ENCODE peak calls at places on chromosomes 4 and X, in five cellular contexts. D is uterus, E is esophagus squamous epithelium, B is AG09309, I is fibroblast of lung. G is an unnamed sample.

GRCh38 chr4:20298986-20299385 is 47.3 kb downstream of the SLIT2 start:
- DNase-seq in D (no peak), E (no peak), I (no peak), B (no peak), G (no peak)

GRCh38 chr4:183657564-183657963 is 1.4 kb downstream of the RWDD4 start:
- DNase-seq in E (no peak), B (no peak), I (no peak), D (no peak), G (no peak)

GRCh38 chr4:6114181-6114580 is 86.2 kb downstream of the JAKMIP1 start:
- DNase-seq in D (no peak), I (no peak), B (no peak), E (no peak), G (no peak)

GRCh38 chr4:150896513-150896912 is 118.6 kb downstream of the LRBA start:
- DNase-seq in E (no peak), I (no peak), D (no peak), B (no peak), G (no peak)

GRCh38 chrX:97089116-97089515 is 205.4 kb downstream of the RPA4 start:
- DNase-seq in D (no peak), B (no peak), I (no peak), E (no peak), G (no peak)

GRCh38 chr4:119136541-119136940 is 909 bp downstream of the MYOZ2 start:
- DNase-seq in I (peak), E (no peak), B (no peak), D (no peak), G (no peak)

GRCh38 chr4:7766661-7767345 is 172.9 kb downstream of the AFAP1 start:
- DNase-seq in B (no peak), D (no peak), E (no peak), I (no peak), G (no peak)

GRCh38 chr4:1044469-1045192 is 33.2 kb downstream of the FGFRL1 start:
- DNase-seq in D (peak), E (no peak), I (no peak), B (no peak), G (no peak)

GRCh38 chr4:152458801-152459302 is 77.0 kb downstream of the FBXW7 start:
- DNase-seq in E (no peak), B (no peak), D (no peak), I (peak), G (no peak)

GRCh38 chrX:94053575-94053974 is 379.6 kb downstream of the FAM133A start:
- DNase-seq in B (no peak), D (no peak), I (no peak), E (no peak), G (no peak)

GRCh38 chr4:28490669-28491068 is 1630.0 kb downstream of the STIM2 start:
- DNase-seq in I (no peak), B (no peak), E (no peak), D (no peak), G (no peak)

GRCh38 chr4:2537011-2537830 is 774 bp downstream of the FAM193A start:
- DNase-seq in D (peak), B (no peak), I (peak), E (no peak), G (no peak)
- TF ChIP-seq CTCF in D (no peak), B (no peak), I (no peak), E (no peak), G (no peak)

GRCh38 chr4:106818764-106819163 is 217.3 kb downstream of the DKK2 start:
- DNase-seq in E (no peak), D (no peak), I (peak), B (no peak), G (no peak)
- TF ChIP-seq CTCF in E (no peak), D (no peak), I (peak), B (peak), G (peak)

GRCh38 chrX:41734530-41734929 is 10.5 kb downstream of the GPR82 start:
- DNase-seq in I (peak), D (no peak), E (no peak), B (no peak), G (no peak)
- TF ChIP-seq CTCF in I (peak), D (peak), E (peak), B (peak), G (peak)

GRCh38 chrX:41148553-41148952 is 63.3 kb downstream of the USP9X start:
- DNase-seq in B (no peak), I (peak), E (no peak), D (no peak), G (peak)

GRCh38 chrX:41144873-41145272 is 59.6 kb downstream of the USP9X start:
- DNase-seq in D (no peak), B (no peak), I (no peak), E (no peak), G (no peak)

GRCh38 chrX:41150043-41150442 is 64.8 kb downstream of the USP9X start:
- DNase-seq in I (no peak), D (no peak), E (no peak), B (no peak), G (no peak)

GRCh38 chrX:41142130-41142529 is 56.9 kb downstream of the USP9X start:
- DNase-seq in B (peak), I (no peak), D (no peak), E (no peak), G (no peak)

GRCh38 chrX:41145920-41146608 is 60.8 kb downstream of the USP9X start:
- DNase-seq in B (peak), D (no peak), E (no peak), I (peak), G (peak)
- TF ChIP-seq CTCF in B (peak), D (no peak), E (peak), I (no peak), G (peak)

DNA sequence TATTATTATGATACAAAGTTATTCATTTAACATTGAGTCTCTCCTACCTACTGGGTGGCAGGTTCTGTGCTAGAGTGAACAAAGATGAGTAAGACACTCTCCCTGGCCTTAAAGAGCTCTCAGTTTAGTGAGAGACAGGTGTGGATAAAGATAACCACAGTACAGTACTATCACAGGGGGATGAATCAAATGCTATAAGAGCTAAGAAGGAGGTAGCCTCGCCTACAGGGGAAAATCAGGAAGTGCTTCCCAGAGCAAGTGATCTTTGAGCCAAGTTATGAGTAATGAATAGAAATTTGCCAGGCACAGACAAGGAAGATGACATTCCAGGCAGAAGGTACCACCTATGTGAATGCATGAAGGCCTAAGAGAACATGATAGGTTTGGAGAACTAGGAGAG is 3.4 kb upstream of the IGBP1 start:
- DNase-seq in I (no peak), B (no peak), E (no peak), D (no peak), G (no peak)
- TF ChIP-seq CTCF in I (no peak), B (no peak), E (peak), D (no peak), G (no peak)

GRCh38 chr4:24547979-24548378 is 36.4 kb downstream of the DHX15 start:
- DNase-seq in I (no peak), E (no peak), B (no peak), D (no peak), G (no peak)

GRCh38 chr4:24550773-24551172 is 33.6 kb downstream of the DHX15 start:
- DNase-seq in B (no peak), E (no peak), D (no peak), I (no peak), G (no peak)

GRCh38 chr4:24557036-24558022 is 27.0 kb downstream of the DHX15 start:
- DNase-seq in E (no peak), B (no peak), I (peak), D (no peak), G (no peak)

GRCh38 chr4:24551492-24552330 is 32.6 kb downstream of the DHX15 start:
- DNase-seq in D (no peak), B (peak), I (peak), E (no peak), G (no peak)
- TF ChIP-seq CTCF in D (peak), B (peak), I (peak), E (peak), G (peak)

GRCh38 chr4:170374770-170375169 is 285.0 kb upstream of the AADAT start:
- DNase-seq in B (no peak), E (no peak), D (no peak), I (no peak), G (no peak)
- TF ChIP-seq CTCF in B (peak), E (peak), D (no peak), I (peak), G (peak)

GRCh38 chr4:134905061-134905460 is 703.5 kb upstream of the PABPC4L start:
- DNase-seq in D (no peak), B (no peak), E (no peak), I (no peak), G (no peak)

GRCh38 chr4:134911941-134912340 is 710.4 kb upstream of the PABPC4L start:
- DNase-seq in E (no peak), B (no peak), I (no peak), D (no peak), G (no peak)

DNA sequence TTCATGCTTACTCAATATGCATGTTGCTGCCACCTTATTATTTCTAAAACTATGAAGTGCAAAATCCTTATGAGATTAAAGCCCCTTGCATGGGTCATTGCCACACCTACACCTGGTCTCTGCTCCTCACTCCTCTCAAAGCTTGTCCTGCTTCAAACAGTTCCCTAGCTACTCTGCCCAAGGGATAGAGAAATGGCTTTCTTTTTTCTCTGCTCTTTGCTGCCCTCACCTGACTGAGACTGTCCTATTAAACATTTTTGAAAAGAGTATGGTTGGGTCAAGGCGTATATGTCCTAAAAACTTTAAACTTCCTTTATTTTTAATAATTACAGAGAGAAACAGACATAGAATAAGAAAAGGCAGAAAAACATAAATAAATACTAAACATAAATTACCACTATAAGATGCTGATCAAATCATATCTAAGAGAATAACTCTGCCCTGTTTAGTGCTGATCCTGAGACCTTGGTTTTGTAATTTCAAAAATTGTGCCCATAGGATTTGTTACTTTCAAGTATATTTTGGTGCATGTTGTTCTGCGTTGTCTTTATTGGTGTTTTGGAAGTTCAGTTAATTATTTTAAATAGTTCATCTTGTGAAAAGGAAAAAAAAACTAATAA is 704.9 kb upstream of the PABPC4L start:
- DNase-seq in B (no peak), I (peak), E (no peak), D (no peak), G (no peak)
- TF ChIP-seq CTCF in B (no peak), I (peak), E (no peak), D (peak), G (peak)

GRCh38 chrX:111680988-111681779 is at the start of gene ALG13:
- DNase-seq in I (peak), D (peak), B (peak), E (peak), G (peak)
- TF ChIP-seq CTCF in I (peak), D (peak), B (peak), E (peak), G (peak)

GRCh38 chrX:149871940-149872339 is 9.0 kb upstream of the MAGEA8 start:
- DNase-seq in I (no peak), D (no peak), B (no peak), E (no peak), G (no peak)
- TF ChIP-seq CTCF in I (peak), D (no peak), B (peak), E (peak), G (peak)